ENCODE peak calls at places on chromosomes 1 and 21, in seven cellular contexts. Y is HCT116, X is SK-N-SH, O is NT2/D1, L is K562, U is H1, W is GM12878. A is an unnamed sample.

GRCh38 chr1:112285311-112285710 is 110.7 kb upstream of the CTTNBP2NL start:
- DNase-seq in U (no peak), W (no peak), Y (no peak), X (no peak), L (no peak), O (no peak), A (no peak)

GRCh38 chr1:55483523-55483922 is 268.4 kb upstream of the USP24 start:
- DNase-seq in U (no peak), Y (no peak), X (no peak), L (peak), W (no peak), O (peak), A (no peak)

GRCh38 chr21:25956993-25957714 is 213.4 kb downstream of the APP start:
- DNase-seq in O (no peak), U (no peak), X (no peak), W (no peak), Y (no peak), L (no peak), A (no peak)

GRCh38 chr1:36721261-36721660 is 238.5 kb upstream of the CSF3R start:
- DNase-seq in W (no peak), U (no peak), O (no peak), X (no peak), L (no peak), Y (no peak), A (no peak)

GRCh38 chr1:210231846-210232523 is 611 bp upstream of the SERTAD4 start:
- DNase-seq in Y (no peak), L (no peak), W (no peak), O (no peak), U (no peak), X (peak), A (no peak)

GRCh38 chr1:13965770-13966398 is 265.9 kb downstream of the PRDM2 start:
- DNase-seq in U (peak), Y (peak), X (peak), O (peak), W (no peak), L (peak), A (peak)

GRCh38 chr1:112723511-112723839 is 8.3 kb upstream of the PPM1J start:
- DNase-seq in O (no peak), L (no peak), U (no peak), W (no peak), X (no peak), Y (no peak), A (no peak)

GRCh38 chr1:39204441-39205081 is at the start of gene MACF1:
- DNase-seq in Y (no peak), X (no peak), U (no peak), O (no peak), L (peak), W (no peak), A (no peak)

GRCh38 chr1:167629681-167630567 is at the start of gene RCSD1:
- DNase-seq in O (no peak), U (no peak), W (no peak), X (peak), Y (no peak), L (peak), A (no peak)

GRCh38 chr1:53899206-53899628 is 5.2 kb downstream of the DIO1 start:
- DNase-seq in W (no peak), O (no peak), U (no peak), Y (no peak), L (no peak), X (no peak), A (peak)

GRCh38 chr1:46517932-46518498 is 28.4 kb downstream of the DMBX1 start:
- DNase-seq in O (no peak), U (no peak), Y (no peak), W (no peak), X (no peak), L (no peak), A (no peak)

GRCh38 chr1:207935166-207935583 is 24.2 kb upstream of the CD34 start:
- DNase-seq in Y (no peak), L (no peak), U (no peak), X (no peak), O (no peak), W (peak), A (no peak)

GRCh38 chr1:99943238-99943794 is 26.5 kb upstream of the SLC35A3 start:
- DNase-seq in X (no peak), Y (no peak), U (no peak), L (no peak), W (no peak), O (no peak), A (peak)

GRCh38 chr1:180151508-180151907 is 3.2 kb upstream of the QSOX1 start:
- DNase-seq in Y (no peak), O (no peak), L (no peak), W (no peak), X (no peak), U (no peak), A (no peak)

GRCh38 chr1:111934346-111934745 is 55.1 kb downstream of the KCND3 start:
- DNase-seq in L (no peak), W (no peak), U (no peak), X (no peak), O (no peak), Y (no peak), A (no peak)

GRCh38 chr21:34737115-34737514 is 68.3 kb downstream of the CLIC6 start:
- DNase-seq in L (no peak), X (no peak), U (no peak), O (no peak), Y (no peak), W (no peak), A (peak)

GRCh38 chr1:245825128-245825901 is 670.5 kb downstream of the KIF26B start:
- DNase-seq in O (no peak), W (no peak), L (no peak), Y (no peak), U (no peak), X (no peak), A (no peak)

GRCh38 chr21:34202553-34203332 is 129.4 kb downstream of the MRPS6 start:
- DNase-seq in O (peak), U (no peak), X (peak), W (no peak), L (no peak), Y (peak), A (no peak)

GRCh38 chr1:172758242-172758641 is 99.3 kb downstream of the FASLG start:
- DNase-seq in X (no peak), Y (no peak), U (no peak), L (no peak), W (no peak), O (no peak), A (no peak)

GRCh38 chr1:113947388-113948107 is 18.4 kb downstream of the HIPK1 start:
- DNase-seq in X (no peak), Y (no peak), L (no peak), W (no peak), O (no peak), U (no peak), A (no peak)

GRCh38 chr1:33985656-33986055 is 121.8 kb downstream of the HMGB4 start:
- DNase-seq in X (no peak), U (no peak), Y (no peak), O (no peak), L (no peak), W (no peak), A (peak)

GRCh38 chr1:152697701-152698600 is at the start of gene LCE2A:
- DNase-seq in L (no peak), X (no peak), W (no peak), Y (no peak), U (no peak), O (no peak), A (no peak)

GRCh38 chr1:51268675-51269033 is 32.6 kb downstream of the RNF11 start:
- DNase-seq in Y (no peak), X (no peak), W (no peak), U (no peak), O (no peak), L (no peak), A (no peak)

GRCh38 chr21:34031835-34032370 is 41.5 kb upstream of the MRPS6 start:
- DNase-seq in O (no peak), Y (no peak), U (no peak), W (no peak), X (no peak), L (no peak), A (peak)

GRCh38 chr1:1554926-1555915 is 14.8 kb upstream of the TMEM240 start:
- DNase-seq in Y (no peak), W (no peak), O (no peak), L (peak), X (no peak), U (no peak), A (no peak)

GRCh38 chr1:20770314-20771087 is 16.6 kb downstream of the HP1BP3 start:
- DNase-seq in L (no peak), W (no peak), X (no peak), Y (no peak), O (no peak), U (no peak), A (no peak)

GRCh38 chr1:19845166-19845954 is 30.3 kb upstream of the RNF186 start:
- DNase-seq in L (no peak), X (no peak), Y (no peak), W (no peak), O (no peak), U (no peak), A (no peak)

GRCh38 chr1:74180490-74180889 is 17.5 kb downstream of the LRRIQ3 start:
- DNase-seq in L (no peak), O (no peak), Y (no peak), U (no peak), X (no peak), W (no peak), A (no peak)

GRCh38 chr1:199510314-199510713 is 517.2 kb upstream of the NR5A2 start:
- DNase-seq in U (no peak), Y (no peak), O (no peak), L (no peak), W (peak), X (no peak), A (no peak)

GRCh38 chr1:172893146-172893841 is 157.4 kb downstream of the TNFSF18 start:
- DNase-seq in U (no peak), Y (no peak), W (no peak), L (no peak), X (no peak), O (no peak), A (no peak)

GRCh38 chr1:115783311-115783710 is 14.8 kb upstream of the CASQ2 start:
- DNase-seq in W (no peak), U (no peak), L (no peak), O (no peak), X (no peak), Y (no peak), A (no peak)

DNA sequence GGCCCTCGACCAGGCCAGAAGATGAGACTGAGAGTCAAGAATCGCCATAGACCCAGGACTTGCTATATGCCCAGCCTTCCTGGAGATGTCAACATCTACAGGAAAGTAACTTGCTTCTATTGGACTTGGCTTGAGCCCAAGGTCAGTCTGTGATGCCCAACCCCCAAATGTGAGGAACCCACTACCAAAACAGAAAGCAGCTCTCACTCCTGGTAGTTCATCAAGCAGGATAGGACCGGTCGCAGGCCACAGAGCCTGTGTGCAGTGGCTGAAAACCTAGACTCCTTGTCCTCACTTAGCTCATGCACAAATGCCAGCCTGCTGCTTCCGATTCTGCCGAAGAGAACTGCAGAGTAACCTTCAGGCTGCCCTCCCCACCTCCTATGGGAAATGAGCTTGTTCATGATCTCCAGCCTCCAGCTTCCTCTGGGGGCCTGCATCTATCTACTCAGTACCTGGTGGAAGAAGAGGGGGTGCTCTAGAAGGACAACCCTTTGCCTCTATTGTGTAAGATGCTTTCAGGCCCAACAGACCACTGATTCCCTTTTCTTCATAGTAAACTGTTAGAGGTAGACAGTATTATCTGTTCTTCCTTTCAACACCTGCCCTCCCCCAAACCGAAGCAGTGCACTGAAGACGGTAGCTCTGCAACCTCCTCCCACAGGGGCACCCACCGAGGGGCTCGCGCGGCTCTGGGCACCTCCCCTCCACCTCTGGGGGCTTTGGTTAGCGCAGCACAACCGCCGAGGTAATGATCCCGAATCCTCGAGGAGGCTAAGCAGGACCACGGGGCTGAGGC is 1.3 kb downstream of the ACOT7 start:
- DNase-seq in O (no peak), L (no peak), W (no peak), U (no peak), Y (no peak), X (no peak), A (peak)
- TF ChIP-seq YY1 in O (no peak), L (no peak), W (no peak), U (no peak), Y (no peak), X (no peak), A (no peak)

DNA sequence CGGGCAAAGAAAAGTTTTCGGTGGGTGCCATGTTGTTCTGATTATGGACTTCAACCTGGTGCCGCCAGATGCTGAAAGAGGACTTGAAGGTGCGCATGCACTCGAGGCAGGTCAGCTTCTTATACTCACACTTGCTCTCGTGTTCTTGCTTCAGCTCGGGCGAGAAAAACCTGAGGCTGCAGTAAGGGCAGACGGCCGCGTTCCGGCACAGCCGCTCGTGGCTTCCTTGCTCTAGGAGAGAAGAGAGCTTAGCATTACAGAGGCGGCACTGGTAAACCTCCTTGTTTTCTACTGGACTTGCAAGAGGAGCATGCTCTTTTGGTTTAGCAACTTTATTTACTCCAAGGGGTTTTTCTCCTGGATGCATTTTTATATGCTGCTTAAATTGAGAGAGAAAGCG is 18.5 kb downstream of the ZBTB21 start:
- DNase-seq in L (no peak), W (no peak), U (no peak), X (no peak), O (no peak), Y (no peak), A (no peak)
- TF ChIP-seq YY1 in L (no peak), W (no peak), U (no peak), X (no peak), O (no peak), Y (no peak), A (no peak)

GRCh38 chr1:3168678-3169077 is 99.7 kb downstream of the PRDM16 start:
- DNase-seq in U (no peak), Y (no peak), W (no peak), L (no peak), X (no peak), O (no peak), A (no peak)
- TF ChIP-seq YY1 in U (no peak), Y (no peak), W (no peak), L (no peak), X (no peak), O (no peak), A (no peak)

DNA sequence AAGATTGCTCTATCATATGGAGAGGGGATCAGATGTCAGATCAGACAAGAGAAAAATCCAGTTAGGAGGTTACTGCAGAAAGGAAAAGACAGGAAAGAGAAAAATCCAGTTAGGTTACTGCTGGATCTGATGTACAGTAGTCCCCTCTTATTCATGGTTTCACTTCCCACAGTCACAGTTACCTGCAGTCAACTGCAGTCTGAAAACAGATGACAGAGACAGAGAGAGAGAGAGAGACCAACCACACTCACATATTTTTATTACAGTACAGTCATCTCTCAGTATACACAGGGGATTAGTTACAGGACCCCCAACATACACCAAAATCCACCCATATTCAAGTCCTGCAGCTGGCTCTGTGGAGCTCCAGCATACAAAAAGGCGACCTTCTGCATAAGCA is 29.3 kb downstream of the NUP133 start:
- DNase-seq in O (no peak), X (no peak), Y (no peak), U (no peak), W (peak), L (no peak), A (no peak)
- TF ChIP-seq YY1 in O (no peak), X (no peak), Y (no peak), U (no peak), W (no peak), L (no peak), A (no peak)

GRCh38 chr1:194043984-194044755 is 857.8 kb upstream of the B3GALT2 start:
- DNase-seq in O (no peak), X (no peak), L (no peak), Y (no peak), W (no peak), U (no peak), A (no peak)
- TF ChIP-seq YY1 in O (no peak), X (no peak), L (no peak), Y (no peak), W (no peak), U (no peak), A (no peak)

DNA sequence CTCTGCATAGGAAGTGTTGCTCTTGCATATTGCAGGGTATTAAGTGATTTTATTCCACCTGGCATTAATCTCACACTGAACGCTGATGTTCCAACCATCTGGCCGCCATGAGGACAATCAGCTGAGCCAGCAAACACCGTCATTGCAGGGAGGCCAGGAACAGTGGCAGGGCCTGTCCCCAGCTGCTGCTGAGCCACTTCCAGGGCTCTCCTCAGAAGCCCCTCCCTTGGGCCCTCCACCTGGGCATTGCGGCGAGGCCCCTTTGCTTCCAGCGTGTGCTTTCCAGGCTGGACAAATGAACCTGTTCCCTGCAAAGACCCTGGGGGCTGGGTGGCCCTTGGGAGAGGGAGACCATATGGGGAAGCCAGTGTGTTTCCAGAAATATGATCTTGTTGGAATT is 171.6 kb upstream of the C1orf174 start:
- DNase-seq in U (no peak), W (no peak), Y (no peak), O (no peak), L (no peak), X (peak), A (no peak)
- TF ChIP-seq YY1 in U (no peak), W (no peak), Y (no peak), O (no peak), L (no peak), X (no peak), A (no peak)

GRCh38 chr1:175270361-175270760 is 77.8 kb upstream of the KIAA0040 start:
- DNase-seq in X (no peak), Y (no peak), O (no peak), W (no peak), L (no peak), U (no peak), A (no peak)

GRCh38 chr1:175269151-175269550 is 76.6 kb upstream of the KIAA0040 start:
- DNase-seq in W (no peak), X (no peak), Y (peak), L (no peak), O (no peak), U (no peak), A (no peak)

GRCh38 chr1:175267716-175268416 is 75.3 kb upstream of the KIAA0040 start:
- DNase-seq in X (no peak), Y (no peak), W (no peak), O (no peak), U (no peak), L (no peak), A (no peak)

GRCh38 chr1:175272361-175272760 is 79.8 kb upstream of the KIAA0040 start:
- DNase-seq in O (no peak), Y (no peak), U (no peak), L (no peak), W (no peak), X (no peak), A (no peak)

GRCh38 chr1:175268720-175269119 is 76.1 kb upstream of the KIAA0040 start:
- DNase-seq in W (no peak), Y (peak), L (no peak), U (no peak), O (no peak), X (no peak), A (no peak)
- TF ChIP-seq YY1 in W (no peak), Y (no peak), L (no peak), U (no peak), O (no peak), X (no peak), A (no peak)

GRCh38 chr1:98706173-98706848 is 44.8 kb downstream of the SNX7 start:
- DNase-seq in L (no peak), Y (no peak), W (no peak), X (no peak), U (no peak), O (no peak), A (no peak)

GRCh38 chr1:98702976-98703375 is 41.5 kb downstream of the SNX7 start:
- DNase-seq in U (no peak), L (no peak), X (no peak), Y (no peak), O (no peak), W (no peak), A (no peak)

GRCh38 chr1:98700228-98700627 is 38.7 kb downstream of the SNX7 start:
- DNase-seq in W (no peak), U (no peak), L (no peak), Y (no peak), X (no peak), O (no peak), A (no peak)

GRCh38 chr1:98709906-98710305 is 48.4 kb downstream of the SNX7 start:
- DNase-seq in Y (no peak), O (no peak), U (no peak), W (no peak), L (no peak), X (no peak), A (no peak)

DNA sequence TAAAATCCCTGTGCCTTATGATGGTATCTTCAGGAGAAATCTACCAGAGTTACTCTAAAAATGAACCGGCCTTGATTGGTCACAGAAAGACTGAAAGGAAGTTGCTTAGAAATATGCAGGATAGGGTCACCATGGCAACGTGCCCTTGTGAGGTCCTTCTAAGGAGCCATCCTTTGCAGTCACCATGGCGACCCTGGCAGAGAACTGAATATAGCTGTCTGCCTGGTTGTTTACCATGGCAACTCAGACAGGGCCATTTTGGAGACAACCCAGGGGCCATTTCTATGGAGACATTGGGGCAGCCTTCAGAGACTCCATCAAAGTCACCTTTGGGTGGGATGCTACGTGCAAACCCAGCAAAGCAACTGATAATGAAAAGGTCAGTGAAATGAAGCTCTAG is 43.0 kb downstream of the SNX7 start:
- DNase-seq in Y (no peak), X (peak), L (no peak), O (peak), W (no peak), U (no peak), A (no peak)
- TF ChIP-seq YY1 in Y (no peak), X (no peak), L (no peak), O (no peak), W (no peak), U (peak), A (no peak)

GRCh38 chr1:80274256-80274655 is 1267.7 kb upstream of the ADGRL4 start:
- DNase-seq in Y (no peak), U (no peak), X (no peak), W (no peak), O (no peak), L (no peak), A (no peak)
- TF ChIP-seq YY1 in Y (no peak), U (no peak), X (no peak), W (no peak), O (no peak), L (no peak), A (no peak)